ENCODE peak calls at places on chromosomes 4 and X, in five cellular contexts. One of them, this sample, is unnamed.

GRCh38 chr4:138925495-138925894 is 90.1 kb upstream of the NOCT start:
- DNase-seq in posterior cingulate gyrus: no peak
- DNase-seq in osteoblast: no peak
- DNase-seq in EL: no peak
- DNase-seq in activated naive CD8-positive, alpha-beta T cell treated with anti-CD3 and anti-CD28 coated beads, Interleukin-2, amount 50 U/mL, for 16 hours: no peak
- DNase-seq in this sample: no peak

GRCh38 chrX:121641560-121641959 is 594.1 kb downstream of the GLUD2 start:
- DNase-seq in EL: peak
- DNase-seq in osteoblast: no peak
- DNase-seq in posterior cingulate gyrus: no peak
- DNase-seq in activated naive CD8-positive, alpha-beta T cell treated with anti-CD3 and anti-CD28 coated beads, Interleukin-2, amount 50 U/mL, for 16 hours: no peak
- DNase-seq in this sample: no peak

GRCh38 chr4:167767281-167767680 is 325.1 kb upstream of the ANXA10 start:
- DNase-seq in activated naive CD8-positive, alpha-beta T cell treated with anti-CD3 and anti-CD28 coated beads, Interleukin-2, amount 50 U/mL, for 16 hours: no peak
- DNase-seq in osteoblast: no peak
- DNase-seq in posterior cingulate gyrus: no peak
- DNase-seq in EL: no peak
- DNase-seq in this sample: no peak

GRCh38 chr4:13642163-13642562 is 14.6 kb upstream of the BOD1L1 start:
- DNase-seq in osteoblast: peak
- DNase-seq in EL: no peak
- DNase-seq in activated naive CD8-positive, alpha-beta T cell treated with anti-CD3 and anti-CD28 coated beads, Interleukin-2, amount 50 U/mL, for 16 hours: no peak
- DNase-seq in posterior cingulate gyrus: no peak
- DNase-seq in this sample: no peak

GRCh38 chr4:146192060-146192459 is 16.5 kb downstream of the LSM6 start:
- DNase-seq in EL: no peak
- DNase-seq in posterior cingulate gyrus: no peak
- DNase-seq in activated naive CD8-positive, alpha-beta T cell treated with anti-CD3 and anti-CD28 coated beads, Interleukin-2, amount 50 U/mL, for 16 hours: no peak
- DNase-seq in osteoblast: no peak
- DNase-seq in this sample: no peak

GRCh38 chr4:156606444-156607197 is 365.0 kb downstream of the PDGFC start:
- DNase-seq in posterior cingulate gyrus: no peak
- DNase-seq in osteoblast: no peak
- DNase-seq in activated naive CD8-positive, alpha-beta T cell treated with anti-CD3 and anti-CD28 coated beads, Interleukin-2, amount 50 U/mL, for 16 hours: no peak
- DNase-seq in EL: peak
- DNase-seq in this sample: no peak

GRCh38 chr4:184417802-184418511 is 56.4 kb downstream of the IRF2 start:
- DNase-seq in osteoblast: no peak
- DNase-seq in EL: peak
- DNase-seq in posterior cingulate gyrus: peak
- DNase-seq in activated naive CD8-positive, alpha-beta T cell treated with anti-CD3 and anti-CD28 coated beads, Interleukin-2, amount 50 U/mL, for 16 hours: no peak
- DNase-seq in this sample: peak

GRCh38 chr4:107997794-107998193 is 8.1 kb downstream of the HADH start:
- DNase-seq in EL: no peak
- DNase-seq in osteoblast: no peak
- DNase-seq in activated naive CD8-positive, alpha-beta T cell treated with anti-CD3 and anti-CD28 coated beads, Interleukin-2, amount 50 U/mL, for 16 hours: no peak
- DNase-seq in posterior cingulate gyrus: no peak
- DNase-seq in this sample: no peak

GRCh38 chr4:150080335-150080734 is 2.1 kb downstream of the DCLK2 start:
- DNase-seq in activated naive CD8-positive, alpha-beta T cell treated with anti-CD3 and anti-CD28 coated beads, Interleukin-2, amount 50 U/mL, for 16 hours: no peak
- DNase-seq in EL: peak
- DNase-seq in posterior cingulate gyrus: no peak
- DNase-seq in osteoblast: no peak
- DNase-seq in this sample: no peak

GRCh38 chr4:4666693-4667642 is 125.1 kb upstream of the STX18 start:
- DNase-seq in posterior cingulate gyrus: no peak
- DNase-seq in EL: peak
- DNase-seq in activated naive CD8-positive, alpha-beta T cell treated with anti-CD3 and anti-CD28 coated beads, Interleukin-2, amount 50 U/mL, for 16 hours: no peak
- DNase-seq in osteoblast: no peak
- DNase-seq in this sample: peak

GRCh38 chrX:30561191-30561590 is 16.4 kb downstream of the TASL start:
- DNase-seq in activated naive CD8-positive, alpha-beta T cell treated with anti-CD3 and anti-CD28 coated beads, Interleukin-2, amount 50 U/mL, for 16 hours: no peak
- DNase-seq in posterior cingulate gyrus: no peak
- DNase-seq in osteoblast: no peak
- DNase-seq in EL: no peak
- DNase-seq in this sample: no peak

GRCh38 chr4:103429283-103429682 is 231.1 kb upstream of the CENPE start:
- DNase-seq in EL: peak
- DNase-seq in osteoblast: no peak
- DNase-seq in posterior cingulate gyrus: no peak
- DNase-seq in activated naive CD8-positive, alpha-beta T cell treated with anti-CD3 and anti-CD28 coated beads, Interleukin-2, amount 50 U/mL, for 16 hours: no peak
- DNase-seq in this sample: no peak

GRCh38 chr4:146456681-146457080 is 65.1 kb downstream of the SLC10A7 start:
- DNase-seq in posterior cingulate gyrus: no peak
- DNase-seq in EL: no peak
- DNase-seq in activated naive CD8-positive, alpha-beta T cell treated with anti-CD3 and anti-CD28 coated beads, Interleukin-2, amount 50 U/mL, for 16 hours: no peak
- DNase-seq in osteoblast: no peak
- DNase-seq in this sample: no peak

GRCh38 chrX:66002832-66003680 is 36.8 kb downstream of the VSIG4 start:
- DNase-seq in EL: no peak
- DNase-seq in posterior cingulate gyrus: no peak
- DNase-seq in activated naive CD8-positive, alpha-beta T cell treated with anti-CD3 and anti-CD28 coated beads, Interleukin-2, amount 50 U/mL, for 16 hours: no peak
- DNase-seq in osteoblast: no peak
- DNase-seq in this sample: no peak

GRCh38 chr4:67549123-67549522 is 3.8 kb upstream of the CENPC start:
- DNase-seq in posterior cingulate gyrus: no peak
- DNase-seq in osteoblast: no peak
- DNase-seq in activated naive CD8-positive, alpha-beta T cell treated with anti-CD3 and anti-CD28 coated beads, Interleukin-2, amount 50 U/mL, for 16 hours: no peak
- DNase-seq in EL: no peak
- DNase-seq in this sample: peak

GRCh38 chrX:84611843-84612636 is 109.8 kb upstream of the HDX start:
- DNase-seq in posterior cingulate gyrus: no peak
- DNase-seq in EL: no peak
- DNase-seq in osteoblast: no peak
- DNase-seq in activated naive CD8-positive, alpha-beta T cell treated with anti-CD3 and anti-CD28 coated beads, Interleukin-2, amount 50 U/mL, for 16 hours: no peak
- DNase-seq in this sample: no peak

GRCh38 chr4:5992171-5993062 is 25.8 kb downstream of the C4orf50 start:
- DNase-seq in posterior cingulate gyrus: no peak
- DNase-seq in osteoblast: no peak
- DNase-seq in activated naive CD8-positive, alpha-beta T cell treated with anti-CD3 and anti-CD28 coated beads, Interleukin-2, amount 50 U/mL, for 16 hours: no peak
- DNase-seq in EL: no peak
- DNase-seq in this sample: no peak

GRCh38 chr4:39732728-39733127 is 34.8 kb downstream of the UBE2K start:
- DNase-seq in posterior cingulate gyrus: no peak
- DNase-seq in osteoblast: peak
- DNase-seq in activated naive CD8-positive, alpha-beta T cell treated with anti-CD3 and anti-CD28 coated beads, Interleukin-2, amount 50 U/mL, for 16 hours: no peak
- DNase-seq in EL: peak
- DNase-seq in this sample: no peak

GRCh38 chrX:37910186-37910585 is 62.8 kb upstream of the DYNLT3 start:
- DNase-seq in osteoblast: no peak
- DNase-seq in posterior cingulate gyrus: no peak
- DNase-seq in EL: no peak
- DNase-seq in activated naive CD8-positive, alpha-beta T cell treated with anti-CD3 and anti-CD28 coated beads, Interleukin-2, amount 50 U/mL, for 16 hours: no peak
- DNase-seq in this sample: no peak

GRCh38 chrX:56811599-56811998 is 82.6 kb downstream of the NBDY start:
- DNase-seq in EL: no peak
- DNase-seq in activated naive CD8-positive, alpha-beta T cell treated with anti-CD3 and anti-CD28 coated beads, Interleukin-2, amount 50 U/mL, for 16 hours: no peak
- DNase-seq in posterior cingulate gyrus: no peak
- DNase-seq in osteoblast: no peak
- DNase-seq in this sample: no peak

GRCh38 chrX:155027509-155028066 is 944 bp downstream of the FUNDC2 start:
- DNase-seq in osteoblast: no peak
- DNase-seq in activated naive CD8-positive, alpha-beta T cell treated with anti-CD3 and anti-CD28 coated beads, Interleukin-2, amount 50 U/mL, for 16 hours: no peak
- DNase-seq in EL: peak
- DNase-seq in posterior cingulate gyrus: no peak
- DNase-seq in this sample: peak

GRCh38 chrX:56802428-56802827 is 73.4 kb downstream of the NBDY start:
- DNase-seq in posterior cingulate gyrus: no peak
- DNase-seq in EL: no peak
- DNase-seq in osteoblast: no peak
- DNase-seq in activated naive CD8-positive, alpha-beta T cell treated with anti-CD3 and anti-CD28 coated beads, Interleukin-2, amount 50 U/mL, for 16 hours: no peak
- DNase-seq in this sample: no peak

GRCh38 chr4:140937866-140938265 is 181.7 kb upstream of the TBC1D9 start:
- DNase-seq in activated naive CD8-positive, alpha-beta T cell treated with anti-CD3 and anti-CD28 coated beads, Interleukin-2, amount 50 U/mL, for 16 hours: no peak
- DNase-seq in EL: peak
- DNase-seq in posterior cingulate gyrus: no peak
- DNase-seq in osteoblast: peak
- DNase-seq in this sample: no peak

GRCh38 chr4:1952046-1952700 is 56.6 kb downstream of the NELFA start:
- DNase-seq in activated naive CD8-positive, alpha-beta T cell treated with anti-CD3 and anti-CD28 coated beads, Interleukin-2, amount 50 U/mL, for 16 hours: no peak
- DNase-seq in posterior cingulate gyrus: no peak
- DNase-seq in EL: no peak
- DNase-seq in osteoblast: no peak
- DNase-seq in this sample: no peak

GRCh38 chrX:154384284-154384892 is 5.3 kb downstream of the EMD start:
- DNase-seq in EL: no peak
- DNase-seq in activated naive CD8-positive, alpha-beta T cell treated with anti-CD3 and anti-CD28 coated beads, Interleukin-2, amount 50 U/mL, for 16 hours: no peak
- DNase-seq in posterior cingulate gyrus: no peak
- DNase-seq in osteoblast: no peak
- DNase-seq in this sample: no peak

GRCh38 chr4:122163301-122163700 is 11.2 kb downstream of the BLTP1 start:
- DNase-seq in posterior cingulate gyrus: no peak
- DNase-seq in osteoblast: no peak
- DNase-seq in EL: no peak
- DNase-seq in activated naive CD8-positive, alpha-beta T cell treated with anti-CD3 and anti-CD28 coated beads, Interleukin-2, amount 50 U/mL, for 16 hours: no peak
- DNase-seq in this sample: no peak

GRCh38 chr4:74133786-74134499 is 24.0 kb upstream of the MTHFD2L start:
- DNase-seq in activated naive CD8-positive, alpha-beta T cell treated with anti-CD3 and anti-CD28 coated beads, Interleukin-2, amount 50 U/mL, for 16 hours: no peak
- DNase-seq in osteoblast: peak
- DNase-seq in EL: peak
- DNase-seq in posterior cingulate gyrus: peak
- DNase-seq in this sample: peak

GRCh38 chrX:11886745-11887144 is 128.7 kb downstream of the MSL3 start:
- DNase-seq in EL: peak
- DNase-seq in activated naive CD8-positive, alpha-beta T cell treated with anti-CD3 and anti-CD28 coated beads, Interleukin-2, amount 50 U/mL, for 16 hours: no peak
- DNase-seq in posterior cingulate gyrus: no peak
- DNase-seq in osteoblast: no peak
- DNase-seq in this sample: no peak

GRCh38 chrX:16212436-16212835 is 45.2 kb downstream of the MAGEB17 start:
- DNase-seq in posterior cingulate gyrus: no peak
- DNase-seq in EL: no peak
- DNase-seq in osteoblast: peak
- DNase-seq in activated naive CD8-positive, alpha-beta T cell treated with anti-CD3 and anti-CD28 coated beads, Interleukin-2, amount 50 U/mL, for 16 hours: no peak
- DNase-seq in this sample: peak

GRCh38 chr4:100081511-100081910 is 108.8 kb downstream of the DDIT4L start:
- DNase-seq in osteoblast: no peak
- DNase-seq in posterior cingulate gyrus: no peak
- DNase-seq in activated naive CD8-positive, alpha-beta T cell treated with anti-CD3 and anti-CD28 coated beads, Interleukin-2, amount 50 U/mL, for 16 hours: no peak
- DNase-seq in EL: peak
- DNase-seq in this sample: no peak

This sample was measured in pons.